ENCODE peak calls at places on chromosomes 3 and 15, in ten cellular contexts. P is GM23338, L is heart right ventricle, Y is HepG2, I is kidney epithelial cell, X is hepatocyte, W is A673, T is PC-3, H is uterus, G is H1. J is an unnamed sample.

GRCh38 chr3:157174265-157174615 is 14.3 kb upstream of the CCNL1 start:
- DNase-seq in P (peak; percentile 47), L (no peak), Y (no peak), I (no peak), X (peak; percentile 53), W (no peak), T (no peak), H (no peak), G (no peak), J (no peak)

GRCh38 chr3:194711913-194712312 is 26.2 kb downstream of the FAM43A start:
- DNase-seq in P (peak; percentile 21), L (peak; percentile 74), Y (peak; percentile 32), I (peak; percentile 99), X (peak; percentile 59), W (peak; percentile 81), T (peak; percentile 96), H (peak; percentile 39), G (no peak), J (peak; percentile 90)

GRCh38 chr15:93027413-93027812 is 61.6 kb downstream of the RGMA start:
- DNase-seq in P (no peak), L (no peak), Y (no peak), I (no peak), X (no peak), W (no peak), T (no peak), H (no peak), G (no peak), J (no peak)

GRCh38 chr3:53269888-53270880 is 14.4 kb upstream of the TKT start:
- DNase-seq in P (peak; percentile 88), L (peak; percentile 84), Y (peak; percentile 97), I (peak; percentile 94), X (peak; percentile 92), W (peak; percentile 81), T (peak; percentile 100), H (peak; percentile 87), G (peak; percentile 74), J (peak; percentile 94)

GRCh38 chr15:34217587-34218225 is 7.1 kb upstream of the EMC4 start:
- DNase-seq in P (no peak), L (no peak), Y (no peak), I (no peak), X (no peak), W (peak; percentile 21), T (peak; percentile 95), H (no peak), G (no peak), J (no peak)

GRCh38 chr15:37794947-37795346 is 139.5 kb upstream of the TMCO5A start:
- DNase-seq in P (no peak), L (no peak), Y (no peak), I (no peak), X (no peak), W (no peak), T (no peak), H (no peak), G (no peak), J (no peak)

GRCh38 chr3:169660709-169661566 is 2.6 kb downstream of the MECOM start:
- DNase-seq in P (peak; percentile 53), L (peak; percentile 36), Y (no peak), I (no peak), X (peak; percentile 30), W (peak; percentile 28), T (no peak), H (no peak), G (peak; percentile 52), J (no peak)

GRCh38 chr15:76235186-76235826 is 76.0 kb downstream of the ETFA start:
- DNase-seq in P (peak; percentile 67), L (no peak), Y (peak; percentile 42), I (peak; percentile 4), X (peak; percentile 34), W (peak; percentile 78), T (peak; percentile 73), H (no peak), G (no peak), J (peak; percentile 15)

GRCh38 chr15:75554717-75555116 is 24.4 kb downstream of the PTPN9 start:
- DNase-seq in P (no peak), L (no peak), Y (no peak), I (no peak), X (no peak), W (no peak), T (no peak), H (no peak), G (no peak), J (no peak)

GRCh38 chr3:19232566-19232965 is 84.3 kb downstream of the KCNH8 start:
- DNase-seq in P (no peak), L (no peak), Y (no peak), I (no peak), X (no peak), W (no peak), T (no peak), H (no peak), G (no peak), J (no peak)

GRCh38 chr15:75327005-75327404 is 8.9 kb upstream of the COMMD4 start:
- DNase-seq in P (peak; percentile 17), L (no peak), Y (no peak), I (no peak), X (no peak), W (no peak), T (no peak), H (no peak), G (no peak), J (no peak)

GRCh38 chr3:177300039-177300833 is 103.0 kb upstream of the TBL1XR1 start:
- DNase-seq in P (no peak), L (no peak), Y (peak; percentile 49), I (peak; percentile 98), X (peak; percentile 81), W (no peak), T (peak; percentile 26), H (no peak), G (no peak), J (no peak)

GRCh38 chr15:25787855-25788521 is 75.1 kb downstream of the ATP10A start:
- DNase-seq in P (no peak), L (no peak), Y (peak; percentile 50), I (no peak), X (peak; percentile 61), W (no peak), T (peak; percentile 20), H (no peak), G (no peak), J (no peak)
- H3K4me3 ChIP-seq in P (no peak overlapping the region), L (no peak overlapping the region), Y (no peak overlapping the region), I (no peak overlapping the region), X (no peak overlapping the region), W (no peak overlapping the region), T (no peak overlapping the region), H (no peak overlapping the region), G (no peak overlapping the region), J (no peak overlapping the region)

GRCh38 chr3:105759442-105760078 is 109.3 kb downstream of the CBLB start:
- DNase-seq in P (no peak), L (no peak), Y (no peak), I (no peak), X (no peak), W (no peak), T (no peak), H (no peak), G (no peak), J (no peak)
- TF ChIP-seq CTCF in P (no peak), L (no peak), Y (no peak), I (no peak), X (no peak), W (no peak), T (no peak), H (no peak), G (no peak), J (no peak)

DNA sequence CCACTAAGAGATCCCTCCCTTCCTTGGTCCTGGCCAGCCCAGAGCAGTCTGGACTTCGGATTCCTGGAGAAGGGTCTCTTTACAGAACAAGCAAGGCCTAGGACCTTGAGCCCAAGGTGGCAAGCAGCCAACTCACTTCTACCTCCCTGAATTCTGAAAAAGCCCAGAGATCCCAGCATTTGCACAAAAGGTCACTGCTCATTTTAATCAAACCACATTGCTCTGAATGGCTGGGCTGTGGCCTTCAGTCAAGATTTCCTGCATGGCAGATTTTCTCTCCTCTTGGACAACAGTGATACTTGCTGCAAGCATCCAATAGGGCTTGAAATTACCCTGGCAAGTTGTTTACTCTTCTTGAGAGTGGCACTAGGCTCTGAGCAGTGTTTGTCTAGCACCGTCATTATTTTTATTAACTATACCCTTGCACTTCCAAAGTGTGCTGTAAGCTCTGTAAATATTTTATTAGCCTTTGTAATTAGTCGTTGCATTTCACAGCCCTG is 274.7 kb upstream of the CTNNB1 start:
- DNase-seq in P (no peak), L (no peak), Y (peak; percentile 42), I (no peak), X (no peak), W (no peak), T (no peak), H (no peak), G (no peak), J (no peak)
- H3K36me3 ChIP-seq in P (no peaks in the 10 kb centered on the region), L (no peaks in the 10 kb centered on the region), Y (no peaks in the 10 kb centered on the region), I (no peaks in the 10 kb centered on the region), X (no peaks in the 10 kb centered on the region), W (no peaks in the 10 kb centered on the region), T (no peaks in the 10 kb centered on the region), H (no peaks in the 10 kb centered on the region), G (no peaks in the 10 kb centered on the region), J (no peaks in the 10 kb centered on the region)

GRCh38 chr15:42679285-42680141 is 57.4 kb downstream of the CDAN1 start:
- DNase-seq in P (no peak), L (peak; percentile 20), Y (no peak), I (no peak), X (no peak), W (no peak), T (peak; percentile 43), H (no peak), G (no peak), J (no peak)
- H3K4me3 ChIP-seq in P (no peak overlapping the region), L (no peak overlapping the region), Y (no peak overlapping the region), I (no peak overlapping the region), X (no peak overlapping the region), W (no peak overlapping the region), T (no peak overlapping the region), H (no peak overlapping the region), G (no peak overlapping the region), J (no peak overlapping the region)

J was measured in BJ.